ENCODE peak calls at places on chromosomes 2 and 18, in nine cellular contexts. Q, W, T, G, L, P, M, D and H are unnamed samples.

GRCh38 chr2:10382313-10383061 is 65.6 kb downstream of the ODC1 start:
- DNase-seq in P (no peak), Q (peak; percentile 71), L (no peak), G (no peak), T (no peak), W (no peak), D (no peak), M (peak; percentile 59), H (no peak)

GRCh38 chr18:45836242-45837215 is 11.1 kb downstream of the SIGLEC15 start:
- DNase-seq in M (no peak), Q (no peak), T (no peak), L (no peak), W (no peak), P (no peak), G (no peak), D (no peak), H (no peak)

GRCh38 chr2:148162860-148163259 is 142.0 kb downstream of the MBD5 start:
- DNase-seq in G (no peak), Q (no peak), L (no peak), M (no peak), D (no peak), P (no peak), T (peak; percentile 2), W (no peak), H (no peak)

GRCh38 chr2:221571108-221571390 is 1.1 kb downstream of the EPHA4 start:
- DNase-seq in D (no peak), W (no peak), L (no peak), G (no peak), T (peak; percentile 20), Q (peak; percentile 16), M (no peak), P (no peak), H (no peak)

GRCh38 chr2:72138011-72138881 is 9.4 kb downstream of the CYP26B1 start:
- DNase-seq in T (no peak), L (peak; percentile 63), W (no peak), G (peak; percentile 55), M (peak; percentile 45), P (no peak), D (no peak), Q (no peak), H (peak; percentile 20)

GRCh38 chr2:42045389-42045788 is 2.4 kb upstream of the PKDCC start:
- DNase-seq in G (no peak), P (no peak), L (no peak), D (no peak), W (no peak), T (no peak), Q (no peak), M (no peak), H (no peak)

GRCh38 chr2:128949360-128949759 is 630.7 kb upstream of the HS6ST1 start:
- DNase-seq in T (no peak), W (no peak), P (no peak), L (no peak), D (no peak), M (no peak), G (no peak), Q (no peak), H (no peak)

GRCh38 chr18:32219431-32219830 is 29.6 kb downstream of the MEP1B start:
- DNase-seq in T (no peak), W (no peak), D (no peak), M (no peak), P (no peak), Q (no peak), L (no peak), G (no peak), H (no peak)

GRCh38 chr2:179268277-179268935 is 3.8 kb upstream of the SESTD1 start:
- DNase-seq in M (no peak), G (peak; percentile 69), W (no peak), Q (peak; percentile 78), D (peak; percentile 16), L (peak; percentile 71), P (peak; percentile 76), T (peak; percentile 79), H (no peak)

GRCh38 chr2:68727698-68728375 is 6.8 kb upstream of the ARHGAP25 start:
- DNase-seq in L (no peak), M (no peak), Q (no peak), T (no peak), D (no peak), P (no peak), W (no peak), G (no peak), H (no peak)

GRCh38 chr2:42105330-42106256 is 57.8 kb downstream of the PKDCC start:
- DNase-seq in L (no peak), G (no peak), M (peak; percentile 45), D (no peak), W (no peak), Q (peak; percentile 87), P (no peak), T (no peak), H (no peak)

GRCh38 chr2:232352511-232353091 is 25.9 kb upstream of the ALPP start:
- DNase-seq in P (no peak), T (no peak), M (no peak), L (no peak), G (peak; percentile 58), Q (no peak), D (no peak), W (no peak), H (no peak)

GRCh38 chr2:201116959-201117734 is 1.2 kb downstream of the CFLAR start:
- DNase-seq in W (no peak), T (peak; percentile 92), G (peak; percentile 90), D (peak; percentile 68), L (peak; percentile 87), M (peak; percentile 70), Q (peak; percentile 94), P (peak; percentile 71), H (no peak)

GRCh38 chr2:119760237-119760807 is 600 bp downstream of the PTPN4 start:
- DNase-seq in P (no peak), T (no peak), Q (no peak), D (peak; percentile 55), W (no peak), M (peak; percentile 58), G (peak; percentile 75), L (no peak), H (peak; percentile 41)

GRCh38 chr2:40032650-40033319 is 253.7 kb upstream of the THUMPD2 start:
- DNase-seq in W (no peak), G (no peak), D (no peak), M (no peak), P (no peak), Q (no peak), T (peak; percentile 66), L (no peak), H (no peak)

GRCh38 chr2:217103752-217104540 is 244.1 kb upstream of the TNP1 start:
- DNase-seq in Q (no peak), M (no peak), P (no peak), G (no peak), T (peak; percentile 43), D (no peak), W (no peak), L (no peak), H (no peak)

GRCh38 chr18:28735731-28736130 is 558.8 kb upstream of the CDH2 start:
- DNase-seq in G (no peak), D (no peak), Q (no peak), L (no peak), T (peak; percentile 97), P (no peak), W (no peak), M (no peak), H (no peak)

GRCh38 chr2:231189171-231189530 is 9.3 kb upstream of the ARMC9 start:
- DNase-seq in D (no peak), L (no peak), W (no peak), T (no peak), M (peak; percentile 21), P (no peak), G (peak; percentile 66), Q (no peak), H (no peak)

GRCh38 chr2:231189571-231190495 is 8.6 kb upstream of the ARMC9 start:
- DNase-seq in G (peak; percentile 79), T (peak; percentile 84), P (no peak), D (peak; percentile 26), Q (no peak), M (peak; percentile 52), L (peak; percentile 94), W (no peak), H (no peak)

GRCh38 chr2:231193216-231193615 is 5.2 kb upstream of the ARMC9 start:
- DNase-seq in P (no peak), D (no peak), Q (no peak), T (no peak), G (peak; percentile 12), W (no peak), M (no peak), L (no peak), H (no peak)

GRCh38 chr2:231190531-231191197 is 7.8 kb upstream of the ARMC9 start:
- DNase-seq in W (no peak), Q (no peak), D (peak; percentile 52), L (peak; percentile 92), G (peak; percentile 88), P (peak; percentile 27), M (peak; percentile 60), T (peak; percentile 71), H (no peak)

GRCh38 chr2:231191896-231192872 is 6.2 kb upstream of the ARMC9 start:
- DNase-seq in P (peak; percentile 30), Q (peak; percentile 45), T (peak; percentile 98), W (peak; percentile 55), G (peak; percentile 97), L (peak; percentile 92), D (peak; percentile 24), M (peak; percentile 73), H (peak; percentile 58)
- TF ChIP-seq CTCF in P (peak; percentile 43), Q (peak; percentile 45), T (peak; percentile 94), W (peak; percentile 60), G (peak; percentile 53), L (peak; percentile 89), D (peak; percentile 26), M (peak; percentile 61), H (no peak)

GRCh38 chr2:98634406-98635092 is 26.2 kb downstream of the UNC50 start:
- DNase-seq in L (no peak), T (no peak), W (no peak), Q (peak; percentile 25), G (no peak), D (no peak), P (peak; percentile 8), M (no peak), H (no peak)
- TF ChIP-seq CTCF in L (no peak), T (no peak), W (peak; percentile 53), Q (peak; percentile 41), G (no peak), D (no peak), P (no peak), M (no peak), H (no peak)

GRCh38 chr2:184685999-184686841 is 87.9 kb downstream of the ZNF804A start:
- DNase-seq in Q (no peak), T (peak; percentile 73), W (no peak), G (no peak), D (no peak), M (no peak), P (peak; percentile 13), L (no peak), H (no peak)
- TF ChIP-seq CTCF in Q (no peak), T (no peak), W (no peak), G (no peak), D (no peak), M (no peak), P (no peak), L (no peak), H (no peak)

DNA sequence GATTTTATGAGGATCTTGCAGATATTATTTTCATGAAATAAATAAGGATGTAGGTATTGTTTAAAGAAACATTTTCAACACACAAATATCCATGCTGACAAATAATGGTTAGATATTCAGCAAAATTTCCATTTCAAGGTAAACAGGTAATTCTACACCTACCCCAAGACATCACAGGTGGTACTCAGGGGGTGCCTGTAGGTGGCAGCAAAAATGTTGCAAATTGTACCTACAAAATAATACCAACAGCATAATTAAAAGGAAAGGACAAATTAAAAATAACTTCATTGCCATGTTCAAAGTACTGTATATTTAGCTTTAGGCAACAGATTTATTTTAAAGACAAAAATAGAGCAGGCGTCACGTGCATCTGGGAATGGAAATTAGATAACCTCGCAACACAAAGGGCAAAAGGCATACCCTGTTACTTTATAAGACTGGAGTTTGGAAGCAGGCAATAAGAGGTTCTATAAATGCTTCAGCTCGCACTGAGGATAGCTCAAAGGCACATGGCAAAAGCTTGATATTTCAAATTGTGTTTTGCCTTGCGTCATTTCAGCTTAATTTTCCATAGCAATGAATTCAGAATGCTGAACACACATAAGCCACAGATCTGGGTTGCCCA is 630.5 kb downstream of the TDRD15 start:
- DNase-seq in W (no peak), M (no peak), D (no peak), Q (peak; percentile 19), G (no peak), T (no peak), P (peak; percentile 5), L (no peak), H (no peak)
- TF ChIP-seq CTCF in W (peak; percentile 42), M (no peak), D (no peak), Q (peak; percentile 35), G (no peak), T (no peak), P (no peak), L (no peak), H (no peak)